ENCODE peak calls at places on chromosomes 13 and 19, in five cellular contexts. T, G, K, Z and E are unnamed samples.

GRCh38 chr13:20193924-20194631 is 1.3 kb upstream of the GJB2 start:
- DNase-seq in T (no peak), G (no peak), K (no peak), Z (no peak), E (no peak)

GRCh38 chr19:38025908-38026307 is 118.9 kb downstream of the SIPA1L3 start:
- DNase-seq in T (no peak), G (no peak), K (no peak), Z (no peak), E (no peak)

GRCh38 chr19:17874423-17875135 is 2.8 kb downstream of the SLC5A5 start:
- DNase-seq in T (no peak), G (no peak), K (no peak), Z (no peak), E (no peak)

GRCh38 chr13:51451467-51452390 is 1.1 kb downstream of the INTS6 start:
- DNase-seq in T (peak), G (peak), K (peak), Z (peak), E (peak)

GRCh38 chr13:113184568-113185440 is 23.7 kb downstream of the PCID2 start:
- DNase-seq in T (no peak), G (no peak), K (no peak), Z (no peak), E (no peak)

GRCh38 chr19:594265-594870 is 4.7 kb downstream of the HCN2 start:
- DNase-seq in T (no peak), G (no peak), K (no peak), Z (no peak), E (no peak)

GRCh38 chr13:35836476-35836875 is 294.7 kb downstream of the DCLK1 start:
- DNase-seq in T (no peak), G (no peak), K (no peak), Z (peak), E (no peak)

GRCh38 chr19:55352746-55353145 is 1.8 kb downstream of the COX6B2 start:
- DNase-seq in T (no peak), G (no peak), K (no peak), Z (no peak), E (no peak)

GRCh38 chr13:97506511-97506910 is 72.5 kb downstream of the RAP2A start:
- DNase-seq in T (no peak), G (no peak), K (peak), Z (peak), E (peak)

GRCh38 chr13:113291997-113292862 is 4.8 kb upstream of the LAMP1 start:
- DNase-seq in T (no peak), G (peak), K (peak), Z (peak), E (peak)

GRCh38 chr13:77397636-77398035 is 70.7 kb upstream of the MYCBP2 start:
- DNase-seq in T (no peak), G (no peak), K (peak), Z (peak), E (peak)

GRCh38 chr13:95050800-95051620 is 250.2 kb downstream of the ABCC4 start:
- DNase-seq in T (no peak), G (no peak), K (no peak), Z (no peak), E (no peak)

GRCh38 chr19:2099937-2100718 is 3.4 kb downstream of the IZUMO4 start:
- DNase-seq in T (no peak), G (no peak), K (no peak), Z (no peak), E (no peak)

GRCh38 chr13:83831796-83832195 is 50.5 kb downstream of the SLITRK1 start:
- DNase-seq in T (no peak), G (no peak), K (no peak), Z (no peak), E (no peak)

GRCh38 chr19:58562126-58563033 is 4.0 kb upstream of the UBE2M start:
- DNase-seq in T (no peak), G (no peak), K (peak), Z (peak), E (peak)

GRCh38 chr13:110308377-110309158 is 1.5 kb downstream of the COL4A2 start:
- DNase-seq in T (no peak), G (no peak), K (peak), Z (peak), E (peak)

GRCh38 chr19:3725121-3725520 is 16.9 kb downstream of the TJP3 start:
- DNase-seq in T (no peak), G (no peak), K (no peak), Z (no peak), E (no peak)